ENCODE peak calls at places on chromosomes 7 and 10, in four cellular contexts. One of them, this sample, is unnamed.

GRCh38 chr10:80132299-80133139 is at the start of gene PLAC9:
- DNase-seq in H54: no peak
- DNase-seq in endothelial cell: peak; percentile 56
- DNase-seq in COR-L47: no peak
- DNase-seq in this sample: no peak

GRCh38 chr7:98116656-98117461 is 10.2 kb downstream of the LMTK2 start:
- DNase-seq in H54: no peak
- DNase-seq in endothelial cell: no peak
- DNase-seq in COR-L47: no peak
- DNase-seq in this sample: no peak

GRCh38 chr10:110944997-110945396 is 25.6 kb downstream of the SHOC2 start:
- DNase-seq in H54: no peak
- DNase-seq in endothelial cell: no peak
- DNase-seq in COR-L47: no peak
- DNase-seq in this sample: no peak

GRCh38 chr7:537911-538634 is 18.4 kb upstream of the PDGFA start:
- DNase-seq in H54: peak; percentile 100
- DNase-seq in endothelial cell: no peak
- DNase-seq in COR-L47: no peak
- DNase-seq in this sample: peak; percentile 99

GRCh38 chr10:9140373-9140772 is 1085.9 kb downstream of the GATA3 start:
- DNase-seq in H54: no peak
- DNase-seq in endothelial cell: no peak
- DNase-seq in COR-L47: no peak
- DNase-seq in this sample: no peak

GRCh38 chr10:131233611-131234258 is 77.8 kb downstream of the TCERG1L start:
- DNase-seq in H54: no peak
- DNase-seq in endothelial cell: no peak
- DNase-seq in COR-L47: no peak
- DNase-seq in this sample: no peak

GRCh38 chr10:43226851-43227845 is 39.7 kb downstream of the RASGEF1A start:
- DNase-seq in H54: no peak
- DNase-seq in endothelial cell: no peak
- DNase-seq in COR-L47: no peak
- DNase-seq in this sample: no peak

GRCh38 chr7:27686315-27686714 is 23.6 kb upstream of the HIBADH start:
- DNase-seq in H54: no peak
- DNase-seq in endothelial cell: no peak
- DNase-seq in COR-L47: no peak
- DNase-seq in this sample: no peak

GRCh38 chr10:14953452-14954000 is 370 bp downstream of the DCLRE1C start:
- DNase-seq in H54: peak; percentile 52
- DNase-seq in endothelial cell: peak; percentile 37
- DNase-seq in COR-L47: no peak
- DNase-seq in this sample: peak; percentile 37

GRCh38 chr10:22990443-22990842 is 62.6 kb downstream of the ARMC3 start:
- DNase-seq in H54: no peak
- DNase-seq in endothelial cell: no peak
- DNase-seq in COR-L47: no peak
- DNase-seq in this sample: no peak

GRCh38 chr7:36723951-36724664 is at the start of gene AOAH:
- DNase-seq in H54: no peak
- DNase-seq in endothelial cell: no peak
- DNase-seq in COR-L47: no peak
- DNase-seq in this sample: no peak

GRCh38 chr7:16916111-16916639 is 34.4 kb upstream of the AGR3 start:
- DNase-seq in H54: peak; percentile 40
- DNase-seq in endothelial cell: no peak
- DNase-seq in COR-L47: no peak
- DNase-seq in this sample: peak; percentile 48

GRCh38 chr10:114604357-114605129 is 53.5 kb downstream of the ABLIM1 start:
- DNase-seq in H54: no peak
- DNase-seq in endothelial cell: no peak
- DNase-seq in COR-L47: no peak
- DNase-seq in this sample: no peak

GRCh38 chr7:143283344-143283743 is 1.4 kb upstream of the TMEM139 start:
- DNase-seq in H54: no peak
- DNase-seq in endothelial cell: no peak
- DNase-seq in COR-L47: no peak
- DNase-seq in this sample: no peak

GRCh38 chr7:130380861-130381455 is 664 bp downstream of the CPA1 start:
- DNase-seq in H54: no peak
- DNase-seq in endothelial cell: no peak
- DNase-seq in COR-L47: no peak
- DNase-seq in this sample: no peak

GRCh38 chr7:140525741-140526140 is 46.4 kb upstream of the MKRN1 start:
- DNase-seq in H54: no peak
- DNase-seq in endothelial cell: no peak
- DNase-seq in COR-L47: no peak
- DNase-seq in this sample: no peak

GRCh38 chr7:100053201-100053600 is 3.6 kb downstream of the ZSCAN21 start:
- DNase-seq in H54: peak; percentile 72
- DNase-seq in endothelial cell: peak; percentile 6
- DNase-seq in COR-L47: peak; percentile 84
- DNase-seq in this sample: peak; percentile 33

GRCh38 chr7:114426824-114427223 is 12.2 kb downstream of the FOXP2 start:
- DNase-seq in H54: no peak
- DNase-seq in endothelial cell: no peak
- DNase-seq in COR-L47: peak; percentile 67
- DNase-seq in this sample: no peak

GRCh38 chr10:43078986-43079273 is 2.1 kb downstream of the RET start:
- DNase-seq in H54: peak; percentile 61
- DNase-seq in endothelial cell: peak; percentile 72
- DNase-seq in COR-L47: no peak
- DNase-seq in this sample: peak; percentile 49

GRCh38 chr10:12531305-12531738 is 182.0 kb downstream of the CAMK1D start:
- DNase-seq in H54: no peak
- DNase-seq in endothelial cell: no peak
- DNase-seq in COR-L47: no peak
- DNase-seq in this sample: no peak

GRCh38 chr7:28922618-28923331 is 35.4 kb downstream of the TRIL start:
- DNase-seq in H54: peak; percentile 36
- DNase-seq in endothelial cell: peak; percentile 69
- DNase-seq in COR-L47: peak; percentile 88
- DNase-seq in this sample: peak; percentile 42

GRCh38 chr10:36464291-36464690 is 661.1 kb upstream of the ANKRD30A start:
- DNase-seq in H54: no peak
- DNase-seq in endothelial cell: no peak
- DNase-seq in COR-L47: no peak
- DNase-seq in this sample: no peak

GRCh38 chr7:73329861-73330581 is 2.1 kb downstream of the FKBP6 start:
- DNase-seq in H54: no peak
- DNase-seq in endothelial cell: no peak
- DNase-seq in COR-L47: no peak
- DNase-seq in this sample: no peak

GRCh38 chr7:98802088-98802780 is 67.6 kb downstream of the TMEM130 start:
- DNase-seq in H54: no peak
- DNase-seq in endothelial cell: no peak
- DNase-seq in COR-L47: peak; percentile 97
- DNase-seq in this sample: peak; percentile 60

This sample was measured in HTR-8/SVneo.